ENCODE peak calls at places on chromosomes 2 and 18, in five cellular contexts. U is stimulated activated CD4-positive, alpha-beta T cell treated with anti-CD3 and anti-CD28 coated beads, Interleukin-1b, Interleukin-23, amount 100 ng/mL, for 4 hours; P is ACHN; V is Caco-2; Q is right cardiac atrium. H is an unnamed sample.
A peak's percentile ranks its signal among the peaks of the same experiment; 100 is the strongest.

GRCh38 chr2:57407742-57408343 is 638.8 kb upstream of the VRK2 start:
- DNase-seq in Q (no peak), V (no peak), P (no peak), U (no peak), H (no peak)

GRCh38 chr2:45102141-45102540 is 92.9 kb upstream of the SIX2 start:
- DNase-seq in V (no peak), P (no peak), Q (no peak), U (no peak), H (no peak)

GRCh38 chr18:41128545-41128944 is 826.5 kb upstream of the PIK3C3 start:
- DNase-seq in P (no peak), U (no peak), V (no peak), Q (no peak), H (no peak)

GRCh38 chr2:139122711-139123158 is 342.5 kb upstream of the NXPH2 start:
- DNase-seq in U (no peak), Q (no peak), P (peak; percentile 66), V (no peak), H (no peak)

GRCh38 chr18:50748243-50749229 is 71.3 kb downstream of the MRO start:
- DNase-seq in P (no peak), U (no peak), V (no peak), Q (no peak), H (no peak)

GRCh38 chr18:10588975-10589374 is 63.1 kb downstream of the NAPG start:
- DNase-seq in V (no peak), U (no peak), P (no peak), Q (no peak), H (no peak)

GRCh38 chr2:37389984-37390765 is 45.7 kb downstream of the QPCT start:
- DNase-seq in Q (no peak), V (peak; percentile 46), P (peak; percentile 87), U (peak; percentile 24), H (peak; percentile 21)

GRCh38 chr2:196205891-196206408 is 34.6 kb upstream of the STK17B start:
- DNase-seq in Q (no peak), V (no peak), P (no peak), U (no peak), H (no peak)

GRCh38 chr2:151560289-151560688 is 150.6 kb downstream of the RIF1 start:
- DNase-seq in P (peak; percentile 74), V (no peak), U (no peak), Q (no peak), H (no peak)

GRCh38 chr2:157747695-157748370 is 119.2 kb upstream of the ACVR1C start:
- DNase-seq in V (no peak), Q (peak; percentile 76), U (no peak), P (peak; percentile 18), H (no peak)

GRCh38 chr2:237743561-237744269 is 54.9 kb upstream of the RBM44 start:
- DNase-seq in V (no peak), U (no peak), P (no peak), Q (no peak), H (no peak)

GRCh38 chr2:240374085-240374907 is 61.2 kb upstream of the GPC1 start:
- DNase-seq in Q (peak; percentile 85), V (peak; percentile 61), P (peak; percentile 86), U (no peak), H (no peak)

GRCh38 chr2:66440692-66441091 is 5.8 kb downstream of the MEIS1 start:
- DNase-seq in Q (peak; percentile 70), U (no peak), V (no peak), P (peak; percentile 25), H (no peak)

GRCh38 chr18:49638209-49638785 is 76.4 kb downstream of the LIPG start:
- DNase-seq in U (no peak), Q (no peak), V (no peak), P (no peak), H (no peak)

GRCh38 chr2:78118037-78118436 is 595.9 kb upstream of the LRRTM4 start:
- DNase-seq in V (no peak), Q (no peak), P (no peak), U (no peak), H (no peak)

GRCh38 chr2:47016172-47016913 is 100.7 kb upstream of the MCFD2 start:
- DNase-seq in P (peak; percentile 73), U (no peak), V (peak; percentile 50), Q (no peak), H (no peak)

GRCh38 chr18:77087391-77088141 is 45.0 kb downstream of the MBP start:
- DNase-seq in P (no peak), U (no peak), V (no peak), Q (peak; percentile 88), H (no peak)

GRCh38 chr2:214079032-214079431 is 331.8 kb upstream of the VWC2L start:
- DNase-seq in V (no peak), Q (no peak), U (no peak), P (peak; percentile 23), H (no peak)

GRCh38 chr2:97724946-97725688 is 11.7 kb downstream of the ZAP70 start:
- DNase-seq in U (no peak), V (no peak), Q (no peak), P (no peak), H (no peak)

GRCh38 chr18:10995576-10995975 is 153.8 kb downstream of the PIEZO2 start:
- DNase-seq in P (no peak), V (no peak), U (no peak), Q (no peak), H (no peak)

GRCh38 chr2:1701020-1701419 is 43.3 kb downstream of the PXDN start:
- DNase-seq in Q (no peak), U (no peak), P (no peak), V (no peak), H (no peak)

GRCh38 chr2:12131975-12132374 is 385.5 kb downstream of the LPIN1 start:
- DNase-seq in U (no peak), Q (no peak), P (no peak), V (no peak), H (no peak)

GRCh38 chr2:44273076-44273475 is 2.2 kb upstream of the SLC3A1 start:
- DNase-seq in P (no peak), V (no peak), U (no peak), Q (no peak), H (no peak)

GRCh38 chr2:238797537-238797936 is 50.3 kb upstream of the TWIST2 start:
- DNase-seq in Q (no peak), P (no peak), V (no peak), U (no peak), H (no peak)

GRCh38 chr2:165804719-165805118 is 10.7 kb upstream of the GALNT3 start:
- DNase-seq in V (no peak), Q (no peak), U (no peak), P (no peak), H (no peak)

GRCh38 chr2:215594766-215595165 is 158.9 kb upstream of the FN1 start:
- DNase-seq in Q (no peak), V (no peak), U (no peak), P (no peak), H (no peak)

GRCh38 chr2:69683170-69683971 is 39.8 kb upstream of the AAK1 start:
- DNase-seq in P (peak; percentile 46), Q (no peak), U (no peak), V (no peak), H (no peak)

GRCh38 chr2:165953306-165953654 is 296 bp downstream of the TTC21B start:
- DNase-seq in V (no peak), U (no peak), P (no peak), Q (no peak), H (no peak)

GRCh38 chr2:55452879-55453278 is 33.2 kb upstream of the CCDC88A start:
- DNase-seq in V (no peak), U (no peak), Q (no peak), P (no peak), H (no peak)

GRCh38 chr2:241064008-241064801 is 37.9 kb downstream of the MTERF4 start:
- DNase-seq in V (no peak), Q (peak; percentile 66), U (peak; percentile 28), P (peak; percentile 10), H (no peak)

GRCh38 chr18:33670052-33670451 is 92.0 kb downstream of the ASXL3 start:
- DNase-seq in U (no peak), Q (no peak), P (no peak), V (no peak), H (no peak)

GRCh38 chr2:113709022-113709421 is 47.4 kb downstream of the SLC35F5 start:
- DNase-seq in Q (no peak), U (no peak), P (no peak), V (no peak), H (no peak)

GRCh38 chr2:42053791-42054656 is 6.2 kb downstream of the PKDCC start:
- DNase-seq in P (no peak), U (no peak), Q (peak; percentile 79), V (no peak), H (no peak)

GRCh38 chr18:23716516-23716915 is 27.3 kb downstream of the LAMA3 start:
- DNase-seq in V (no peak), Q (no peak), U (no peak), P (no peak), H (no peak)

GRCh38 chr2:35035883-35036282 is 1319.7 kb upstream of the CRIM1 start:
- DNase-seq in V (no peak), U (no peak), Q (no peak), P (peak; percentile 19), H (no peak)

GRCh38 chr18:8478166-8478967 is 130.9 kb upstream of the RAB12 start:
- DNase-seq in V (peak; percentile 76), U (peak; percentile 49), P (peak; percentile 57), Q (peak; percentile 80), H (peak; percentile 6)

GRCh38 chr2:47167149-47167548 is 12.0 kb upstream of the STPG4 start:
- DNase-seq in P (no peak), U (no peak), Q (no peak), V (no peak), H (no peak)

GRCh38 chr2:160207804-160208661 is 8.0 kb upstream of the ITGB6 start:
- DNase-seq in V (no peak), P (peak; percentile 99), U (no peak), Q (peak; percentile 85), H (no peak)

GRCh38 chr2:144516417-144516980 is 3.4 kb downstream of the ZEB2 start:
- DNase-seq in U (no peak), P (peak; percentile 50), Q (peak; percentile 70), V (no peak), H (no peak)

GRCh38 chr2:175769200-175769599 is 232.9 kb downstream of the LNPK start:
- DNase-seq in Q (no peak), V (no peak), U (no peak), P (no peak), H (no peak)

H was measured in activated naive CD8-positive, alpha-beta T cell treated with anti-CD3 and anti-CD28 coated beads, Interleukin-2, amount 50 U/mL, for 16 hours.